ENCODE peak calls at places on chromosome 20, in eight cellular contexts. R, M, O, D, C, H, Z and S are unnamed samples.

GRCh38 chr20:650954-651353 is 2.0 kb downstream of the SRXN1 start:
- DNase-seq in R (no peak), M (peak), O (no peak), D (no peak), C (peak), H (no peak), Z (no peak), S (no peak)

GRCh38 chr20:57660510-57661199 is 40.4 kb upstream of the ZBP1 start:
- DNase-seq in R (no peak), M (no peak), O (no peak), D (no peak), C (no peak), H (no peak), Z (no peak), S (no peak)

GRCh38 chr20:1323830-1324597 is 4.9 kb downstream of the SDCBP2 start:
- DNase-seq in R (no peak), M (no peak), O (no peak), D (no peak), C (no peak), H (no peak), Z (no peak), S (no peak)

GRCh38 chr20:23446505-23446904 is 6.2 kb downstream of the CST11 start:
- DNase-seq in R (no peak), M (peak), O (no peak), D (peak), C (peak), H (peak), Z (peak), S (no peak)

GRCh38 chr20:61055642-61056041 is 196.4 kb upstream of the CDH4 start:
- DNase-seq in R (no peak), M (no peak), O (no peak), D (no peak), C (no peak), H (no peak), Z (no peak), S (no peak)

GRCh38 chr20:48336647-48337046 is 491.2 kb downstream of the PREX1 start:
- DNase-seq in R (no peak), M (peak), O (no peak), D (no peak), C (no peak), H (no peak), Z (no peak), S (no peak)

GRCh38 chr20:14441201-14441600 is 103.8 kb upstream of the FLRT3 start:
- DNase-seq in R (no peak), M (peak), O (no peak), D (no peak), C (peak), H (no peak), Z (no peak), S (no peak)

GRCh38 chr20:57848282-57848681 is 138.5 kb upstream of the PMEPA1 start:
- DNase-seq in R (no peak), M (no peak), O (no peak), D (no peak), C (no peak), H (no peak), Z (no peak), S (no peak)

GRCh38 chr20:5531318-5532081 is 214.7 kb upstream of the PROKR2 start:
- DNase-seq in R (no peak), M (peak), O (no peak), D (no peak), C (peak), H (no peak), Z (no peak), S (no peak)

GRCh38 chr20:40685349-40685748 is 3.7 kb downstream of the MAFB start:
- DNase-seq in R (no peak), M (no peak), O (no peak), D (no peak), C (no peak), H (no peak), Z (no peak), S (no peak)

GRCh38 chr20:19993937-19994667 is 23.1 kb upstream of the NAA20 start:
- DNase-seq in R (no peak), M (peak), O (no peak), D (no peak), C (peak), H (peak), Z (no peak), S (no peak)